ENCODE peak calls at places on chromosomes 6 and 20, in ten cellular contexts. Y, E, G, Z, L, X, J, T, A and U are unnamed samples.

GRCh38 chr20:35306931-35307517 is 14.8 kb upstream of the FAM83C start:
- DNase-seq in A (no peak), J (no peak), L (no peak), E (no peak), G (peak; percentile 80), T (peak; percentile 71), Z (no peak), X (peak; percentile 58), Y (peak; percentile 64), U (no peak)

GRCh38 chr20:40961686-40962640 is 66.7 kb upstream of the TOP1 start:
- DNase-seq in Z (no peak), E (no peak), X (no peak), A (no peak), Y (no peak), J (peak; percentile 76), L (peak; percentile 46), T (no peak), G (no peak), U (no peak)

GRCh38 chr6:166707045-166707444 is 80.0 kb upstream of the RPS6KA2 start:
- DNase-seq in T (peak; percentile 54), Y (peak; percentile 24), X (no peak), G (peak; percentile 22), A (no peak), L (no peak), E (peak; percentile 82), Z (no peak), J (no peak), U (no peak)

GRCh38 chr6:45388328-45388727 is 10.6 kb upstream of the SUPT3H start:
- DNase-seq in A (no peak), Z (no peak), L (no peak), Y (no peak), E (no peak), X (no peak), T (no peak), G (no peak), J (no peak), U (no peak)

GRCh38 chr6:63792846-63793245 is 157.2 kb downstream of the PHF3 start:
- DNase-seq in Z (no peak), X (no peak), Y (no peak), G (no peak), J (no peak), L (no peak), E (no peak), A (no peak), T (no peak), U (no peak)

GRCh38 chr20:50561379-50562078 is 51.3 kb downstream of the PTPN1 start:
- DNase-seq in E (no peak), Y (no peak), Z (peak; percentile 55), L (peak; percentile 85), X (no peak), T (peak; percentile 97), G (no peak), J (no peak), A (no peak), U (no peak)

GRCh38 chr6:141403103-141403502 is 729.6 kb upstream of the GJE1 start:
- DNase-seq in G (no peak), J (no peak), E (no peak), X (no peak), L (no peak), A (no peak), T (no peak), Y (no peak), Z (no peak), U (no peak)

GRCh38 chr20:49306903-49307336 is 29.1 kb upstream of the ZNFX1 start:
- DNase-seq in Z (no peak), A (no peak), Y (no peak), E (no peak), L (no peak), T (no peak), J (no peak), X (no peak), G (peak; percentile 60), U (no peak)

GRCh38 chr20:57558614-57559285 is 2.2 kb upstream of the PCK1 start:
- DNase-seq in Z (no peak), G (peak; percentile 49), T (no peak), J (no peak), Y (no peak), X (no peak), E (peak; percentile 33), L (no peak), A (no peak), U (no peak)
- TF ChIP-seq POLR2A in Z (no peak), G (no peak), T (no peak), J (no peak), Y (no peak), X (no peak), E (no peak), L (no peak), A (no peak), U (no peak)

GRCh38 chr20:44422083-44422482 is 53.6 kb upstream of the TTPAL start:
- DNase-seq in G (no peak), L (no peak), Y (peak; percentile 57), J (no peak), X (no peak), Z (no peak), A (no peak), T (no peak), E (no peak), U (no peak)
- TF ChIP-seq POLR2AphosphoS5 in G (peak; percentile 61), L (no peak), Y (no peak), J (no peak), X (no peak), Z (no peak), A (no peak), T (no peak), E (no peak), U (no peak)

GRCh38 chr6:122364084-122364483 is 35.4 kb upstream of the HSF2 start:
- DNase-seq in L (no peak), E (no peak), X (no peak), J (no peak), Z (no peak), A (no peak), Y (no peak), G (no peak), T (no peak), U (no peak)
- TF ChIP-seq POLR2A in L (no peak), E (no peak), X (no peak), J (no peak), Z (no peak), A (no peak), Y (no peak), G (no peak), T (no peak), U (no peak)

GRCh38 chr20:23049201-23049932 is at the start of gene THBD:
- DNase-seq in Y (peak; percentile 56), Z (peak; percentile 86), T (peak; percentile 86), G (no peak), J (no peak), X (no peak), A (no peak), L (peak; percentile 86), E (peak; percentile 92), U (no peak)
- TF ChIP-seq POLR2AphosphoS5 in Y (peak; percentile 69), Z (peak; percentile 51), T (peak; percentile 83), G (no peak), J (peak; percentile 86), X (no peak), A (no peak), L (peak; percentile 57), E (peak; percentile 94), U (no peak)

GRCh38 chr20:32203556-32204484 is 3.7 kb downstream of the PLAGL2 start:
- DNase-seq in A (no peak), T (no peak), Y (peak; percentile 43), G (no peak), E (no peak), X (no peak), J (no peak), Z (no peak), L (no peak), U (no peak)
- TF ChIP-seq POLR2A in A (no peak), T (no peak), Y (no peak), G (no peak), E (no peak), X (no peak), J (no peak), Z (no peak), L (no peak), U (no peak)

DNA sequence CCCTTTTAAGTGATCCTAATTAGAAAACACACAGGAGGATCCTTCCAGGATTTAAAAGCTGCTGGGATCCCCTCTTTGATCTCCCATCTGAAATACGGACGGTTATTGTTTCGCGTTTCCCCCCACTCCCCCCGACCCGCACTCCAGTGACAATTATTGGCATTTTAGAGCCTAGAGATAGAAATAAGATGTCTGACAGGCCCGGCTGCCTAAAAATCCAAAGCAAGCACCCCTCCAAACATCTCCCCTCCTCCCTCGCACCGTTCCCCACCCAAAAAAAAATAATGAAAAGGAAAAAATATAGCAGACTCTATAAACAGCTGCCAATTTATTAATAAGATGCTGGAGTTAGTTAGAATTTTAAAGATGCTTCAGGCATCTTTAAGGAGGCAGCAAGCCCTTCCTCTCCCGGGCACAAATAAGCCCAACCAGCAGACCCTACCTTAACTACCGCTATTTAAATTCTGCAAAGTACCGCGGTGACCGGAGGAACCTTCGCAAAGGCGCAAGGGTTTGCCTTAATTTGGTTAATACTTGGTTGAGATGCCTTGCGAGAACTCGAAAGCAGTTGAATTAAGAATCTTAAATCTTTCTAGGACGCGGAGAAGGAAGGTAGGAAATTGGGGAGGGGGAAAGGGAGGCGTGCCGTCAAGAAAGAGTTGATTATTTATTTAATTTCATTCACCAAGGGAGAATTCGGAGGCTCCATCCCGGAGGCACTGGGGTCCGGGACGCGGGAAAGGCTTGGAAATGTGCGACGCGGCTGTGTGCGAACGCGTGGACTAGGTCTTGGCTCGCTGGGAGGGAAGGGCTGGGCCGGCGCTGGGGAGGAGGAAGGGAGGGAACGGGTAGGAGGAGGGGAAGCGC is 1.5 kb upstream of the ISM1 start:
- DNase-seq in E (no peak), L (no peak), J (no peak), G (no peak), T (no peak), Y (no peak), Z (no peak), A (no peak), X (no peak), U (no peak)
- TF ChIP-seq POLR2AphosphoS5 in E (no peak), L (no peak), J (no peak), G (no peak), T (no peak), Y (no peak), Z (no peak), A (no peak), X (no peak), U (no peak)